ENCODE peak calls at places on chromosomes 3 and 15, in eight cellular contexts. One of them, this sample, is unnamed.
A peak's percentile ranks its signal among the peaks of the same experiment; 100 is the strongest.

GRCh38 chr15:77030042-77030927 is 35.4 kb downstream of the PSTPIP1 start:
- DNase-seq in psoas muscle: no peak
- DNase-seq in ovary: no peak
- DNase-seq in choroid plexus epithelial cell: no peak
- DNase-seq in suprapubic skin: peak; percentile 74
- DNase-seq in BJ: no peak
- DNase-seq in AG04450: no peak
- DNase-seq in upper lobe of left lung: peak; percentile 21
- DNase-seq in this sample: no peak

GRCh38 chr3:46564190-46565112 is 1.7 kb downstream of the LRRC2 start:
- DNase-seq in choroid plexus epithelial cell: no peak
- DNase-seq in upper lobe of left lung: no peak
- DNase-seq in BJ: no peak
- DNase-seq in psoas muscle: no peak
- DNase-seq in suprapubic skin: peak; percentile 64
- DNase-seq in AG04450: no peak
- DNase-seq in ovary: no peak
- DNase-seq in this sample: no peak

GRCh38 chr15:35751421-35752133 is 205.6 kb upstream of the DPH6 start:
- DNase-seq in ovary: peak; percentile 64
- DNase-seq in psoas muscle: peak; percentile 28
- DNase-seq in suprapubic skin: peak; percentile 82
- DNase-seq in AG04450: peak; percentile 51
- DNase-seq in BJ: no peak
- DNase-seq in choroid plexus epithelial cell: peak; percentile 89
- DNase-seq in upper lobe of left lung: peak; percentile 31
- DNase-seq in this sample: peak; percentile 88

GRCh38 chr3:149316427-149316826 is 17.0 kb downstream of the TM4SF18 start:
- DNase-seq in ovary: no peak
- DNase-seq in BJ: no peak
- DNase-seq in psoas muscle: no peak
- DNase-seq in suprapubic skin: no peak
- DNase-seq in AG04450: no peak
- DNase-seq in upper lobe of left lung: no peak
- DNase-seq in choroid plexus epithelial cell: no peak
- DNase-seq in this sample: no peak

GRCh38 chr3:186882881-186883685 is 40.6 kb downstream of the ADIPOQ start:
- DNase-seq in BJ: peak; percentile 62
- DNase-seq in upper lobe of left lung: no peak
- DNase-seq in ovary: no peak
- DNase-seq in psoas muscle: no peak
- DNase-seq in choroid plexus epithelial cell: peak; percentile 79
- DNase-seq in suprapubic skin: no peak
- DNase-seq in AG04450: no peak
- DNase-seq in this sample: peak; percentile 89

GRCh38 chr15:90225047-90225446 is 8.7 kb downstream of the CIB1 start:
- DNase-seq in upper lobe of left lung: no peak
- DNase-seq in AG04450: no peak
- DNase-seq in ovary: no peak
- DNase-seq in choroid plexus epithelial cell: no peak
- DNase-seq in suprapubic skin: no peak
- DNase-seq in psoas muscle: no peak
- DNase-seq in BJ: no peak
- DNase-seq in this sample: no peak

GRCh38 chr3:126270145-126270811 is 86.9 kb downstream of the KLF15 start:
- DNase-seq in upper lobe of left lung: peak; percentile 91
- DNase-seq in choroid plexus epithelial cell: peak; percentile 46
- DNase-seq in psoas muscle: peak; percentile 50
- DNase-seq in suprapubic skin: no peak
- DNase-seq in ovary: peak; percentile 93
- DNase-seq in AG04450: no peak
- DNase-seq in BJ: no peak
- DNase-seq in this sample: peak; percentile 48

GRCh38 chr15:68333775-68334470 is 56.4 kb downstream of the FEM1B start:
- DNase-seq in AG04450: no peak
- DNase-seq in psoas muscle: peak; percentile 66
- DNase-seq in upper lobe of left lung: peak; percentile 43
- DNase-seq in ovary: no peak
- DNase-seq in suprapubic skin: no peak
- DNase-seq in choroid plexus epithelial cell: peak; percentile 67
- DNase-seq in BJ: no peak
- DNase-seq in this sample: peak; percentile 71

GRCh38 chr15:26838742-26839460 is 28.0 kb upstream of the GABRA5 start:
- DNase-seq in psoas muscle: no peak
- DNase-seq in ovary: no peak
- DNase-seq in BJ: no peak
- DNase-seq in AG04450: no peak
- DNase-seq in upper lobe of left lung: no peak
- DNase-seq in choroid plexus epithelial cell: no peak
- DNase-seq in suprapubic skin: no peak
- DNase-seq in this sample: no peak

GRCh38 chr15:55696221-55696620 is 46.7 kb downstream of the PRTG start:
- DNase-seq in ovary: no peak
- DNase-seq in suprapubic skin: no peak
- DNase-seq in upper lobe of left lung: no peak
- DNase-seq in psoas muscle: no peak
- DNase-seq in AG04450: no peak
- DNase-seq in choroid plexus epithelial cell: peak; percentile 23
- DNase-seq in BJ: no peak
- DNase-seq in this sample: no peak

GRCh38 chr15:75966073-75966472 is 46.2 kb downstream of the NRG4 start:
- DNase-seq in BJ: peak; percentile 25
- DNase-seq in AG04450: peak; percentile 34
- DNase-seq in choroid plexus epithelial cell: peak; percentile 87
- DNase-seq in ovary: no peak
- DNase-seq in upper lobe of left lung: no peak
- DNase-seq in psoas muscle: no peak
- DNase-seq in suprapubic skin: no peak
- DNase-seq in this sample: peak; percentile 57

GRCh38 chr15:28969511-28970085 is 83.8 kb downstream of the APBA2 start:
- DNase-seq in upper lobe of left lung: no peak
- DNase-seq in ovary: no peak
- DNase-seq in choroid plexus epithelial cell: no peak
- DNase-seq in AG04450: no peak
- DNase-seq in suprapubic skin: no peak
- DNase-seq in BJ: no peak
- DNase-seq in psoas muscle: no peak
- DNase-seq in this sample: peak; percentile 14

GRCh38 chr3:138329127-138329983 is at the start of gene NME9:
- DNase-seq in suprapubic skin: peak; percentile 88
- DNase-seq in BJ: no peak
- DNase-seq in psoas muscle: peak; percentile 86
- DNase-seq in upper lobe of left lung: peak; percentile 96
- DNase-seq in AG04450: peak; percentile 55
- DNase-seq in ovary: peak; percentile 92
- DNase-seq in choroid plexus epithelial cell: peak; percentile 85
- DNase-seq in this sample: peak; percentile 86
- TF ChIP-seq CTCF in suprapubic skin: peak; percentile 47
- TF ChIP-seq CTCF in BJ: peak; percentile 80
- TF ChIP-seq CTCF in psoas muscle: peak; percentile 62
- TF ChIP-seq CTCF in upper lobe of left lung: peak; percentile 13
- TF ChIP-seq CTCF in AG04450: peak; percentile 79
- TF ChIP-seq CTCF in ovary: peak; percentile 43
- TF ChIP-seq CTCF in choroid plexus epithelial cell: peak; percentile 85
- TF ChIP-seq CTCF in this sample: peak; percentile 78

GRCh38 chr3:111324645-111325044 is 217.4 kb upstream of the CD96 start:
- DNase-seq in AG04450: no peak
- DNase-seq in psoas muscle: no peak
- DNase-seq in suprapubic skin: no peak
- DNase-seq in upper lobe of left lung: no peak
- DNase-seq in ovary: no peak
- DNase-seq in BJ: no peak
- DNase-seq in choroid plexus epithelial cell: no peak
- DNase-seq in this sample: no peak
- H3K4me3 ChIP-seq in AG04450: no peak overlapping the region
- H3K4me3 ChIP-seq in psoas muscle: no peak overlapping the region
- H3K4me3 ChIP-seq in suprapubic skin: no peak overlapping the region
- H3K4me3 ChIP-seq in upper lobe of left lung: no peak overlapping the region
- H3K4me3 ChIP-seq in ovary: no peak overlapping the region
- H3K4me3 ChIP-seq in BJ: no peak overlapping the region
- H3K4me3 ChIP-seq in choroid plexus epithelial cell: no peak overlapping the region
- H3K4me3 ChIP-seq in this sample: no peak overlapping the region

GRCh38 chr15:101264911-101265641 is 12.2 kb downstream of the SELENOS start:
- DNase-seq in ovary: no peak
- DNase-seq in psoas muscle: no peak
- DNase-seq in AG04450: no peak
- DNase-seq in choroid plexus epithelial cell: peak; percentile 61
- DNase-seq in upper lobe of left lung: no peak
- DNase-seq in suprapubic skin: peak; percentile 69
- DNase-seq in BJ: no peak
- DNase-seq in this sample: no peak

GRCh38 chr15:101266034-101266433 is 11.3 kb downstream of the SELENOS start:
- DNase-seq in psoas muscle: peak; percentile 49
- DNase-seq in BJ: no peak
- DNase-seq in ovary: no peak
- DNase-seq in AG04450: no peak
- DNase-seq in upper lobe of left lung: no peak
- DNase-seq in suprapubic skin: no peak
- DNase-seq in choroid plexus epithelial cell: peak; percentile 38
- DNase-seq in this sample: no peak

GRCh38 chr15:101269479-101270223 is 7.6 kb downstream of the SELENOS start:
- DNase-seq in BJ: no peak
- DNase-seq in ovary: no peak
- DNase-seq in upper lobe of left lung: no peak
- DNase-seq in AG04450: no peak
- DNase-seq in suprapubic skin: no peak
- DNase-seq in psoas muscle: no peak
- DNase-seq in choroid plexus epithelial cell: peak; percentile 29
- DNase-seq in this sample: peak; percentile 51

GRCh38 chr15:101266787-101267186 is 10.5 kb downstream of the SELENOS start:
- DNase-seq in upper lobe of left lung: no peak
- DNase-seq in choroid plexus epithelial cell: no peak
- DNase-seq in psoas muscle: no peak
- DNase-seq in BJ: no peak
- DNase-seq in AG04450: no peak
- DNase-seq in ovary: no peak
- DNase-seq in suprapubic skin: no peak
- DNase-seq in this sample: no peak

DNA sequence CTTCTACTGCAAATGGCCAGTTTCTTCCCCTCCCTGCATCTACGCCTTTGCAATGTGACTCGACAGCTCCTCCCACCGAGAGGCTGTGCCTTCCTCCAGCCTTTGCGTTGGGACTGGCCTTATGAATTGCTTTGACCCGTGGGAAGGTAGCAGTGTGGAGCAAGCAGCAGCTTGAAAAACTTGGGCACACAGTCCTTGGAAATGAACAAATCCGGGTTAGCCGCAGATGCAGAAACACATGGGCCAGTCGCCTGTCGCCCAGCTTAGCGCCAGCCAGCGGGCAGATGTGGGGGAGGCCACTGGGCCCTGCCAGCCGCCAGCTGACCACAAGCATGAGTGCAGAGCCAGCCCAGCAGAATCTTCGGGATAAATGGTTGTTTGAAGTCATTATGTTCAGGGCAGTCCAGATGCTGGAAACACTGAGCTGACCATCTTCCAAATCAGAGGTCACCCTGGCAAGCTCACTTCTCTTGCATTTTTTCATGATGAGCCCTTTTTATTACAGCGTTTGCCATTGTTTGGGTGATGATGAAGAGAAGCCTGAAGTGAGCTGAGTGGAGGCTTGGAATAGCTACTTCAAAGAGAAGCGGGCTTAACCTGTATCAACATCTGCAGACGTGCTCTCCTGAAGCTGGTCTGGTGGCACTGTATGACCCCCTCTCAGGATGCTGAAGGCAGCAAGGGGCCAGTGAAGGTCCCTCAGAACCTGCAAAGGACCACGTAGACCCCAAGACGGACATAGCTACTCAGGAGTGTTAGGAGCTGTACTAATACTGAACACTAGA is 9.8 kb downstream of the SELENOS start:
- DNase-seq in upper lobe of left lung: no peak
- DNase-seq in BJ: peak; percentile 69
- DNase-seq in suprapubic skin: no peak
- DNase-seq in psoas muscle: peak; percentile 67
- DNase-seq in AG04450: no peak
- DNase-seq in ovary: no peak
- DNase-seq in choroid plexus epithelial cell: peak; percentile 55
- DNase-seq in this sample: peak; percentile 72
- TF ChIP-seq CTCF in upper lobe of left lung: no peak
- TF ChIP-seq CTCF in BJ: no peak
- TF ChIP-seq CTCF in suprapubic skin: no peak
- TF ChIP-seq CTCF in psoas muscle: no peak
- TF ChIP-seq CTCF in AG04450: no peak
- TF ChIP-seq CTCF in ovary: no peak
- TF ChIP-seq CTCF in choroid plexus epithelial cell: no peak
- TF ChIP-seq CTCF in this sample: no peak

DNA sequence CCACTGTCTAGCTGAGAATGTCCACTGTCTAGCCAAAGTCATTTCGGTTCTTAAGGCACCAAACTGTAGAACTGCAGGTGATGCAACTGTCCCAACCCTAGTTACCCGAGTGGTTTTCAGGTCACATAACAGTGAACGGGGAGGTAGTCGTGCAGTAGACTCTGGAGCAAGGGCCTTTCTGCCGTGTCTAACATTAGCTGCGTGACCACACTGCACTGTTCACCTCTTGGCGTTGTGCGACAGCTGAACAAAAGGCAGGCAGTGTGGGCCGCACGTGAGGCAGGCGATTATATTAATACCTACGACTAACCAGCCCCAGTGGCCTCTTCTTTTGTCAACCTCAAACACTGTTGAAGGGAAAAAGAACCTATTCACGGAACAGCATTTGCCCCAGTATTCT is 2.8 kb downstream of the LRRN1 start:
- DNase-seq in ovary: no peak
- DNase-seq in upper lobe of left lung: no peak
- DNase-seq in psoas muscle: peak; percentile 27
- DNase-seq in AG04450: no peak
- DNase-seq in suprapubic skin: no peak
- DNase-seq in BJ: no peak
- DNase-seq in choroid plexus epithelial cell: no peak
- DNase-seq in this sample: no peak
- H3K4me3 ChIP-seq in ovary: no peak overlapping the region
- H3K4me3 ChIP-seq in upper lobe of left lung: no peak overlapping the region
- H3K4me3 ChIP-seq in psoas muscle: peak overlapping the region; percentile 82
- H3K4me3 ChIP-seq in AG04450: no peak overlapping the region
- H3K4me3 ChIP-seq in suprapubic skin: no peak overlapping the region
- H3K4me3 ChIP-seq in BJ: no peak overlapping the region
- H3K4me3 ChIP-seq in choroid plexus epithelial cell: no peak overlapping the region
- H3K4me3 ChIP-seq in this sample: no peak overlapping the region

GRCh38 chr3:41198950-41199865 is at the start of gene CTNNB1:
- DNase-seq in choroid plexus epithelial cell: peak; percentile 98
- DNase-seq in AG04450: peak; percentile 94
- DNase-seq in ovary: peak; percentile 97
- DNase-seq in upper lobe of left lung: peak; percentile 92
- DNase-seq in suprapubic skin: peak; percentile 95
- DNase-seq in BJ: peak; percentile 32
- DNase-seq in psoas muscle: peak; percentile 94
- DNase-seq in this sample: peak; percentile 96
- TF ChIP-seq CTCF in choroid plexus epithelial cell: no peak
- TF ChIP-seq CTCF in AG04450: no peak
- TF ChIP-seq CTCF in ovary: peak; percentile 55
- TF ChIP-seq CTCF in upper lobe of left lung: peak; percentile 43
- TF ChIP-seq CTCF in suprapubic skin: peak; percentile 22
- TF ChIP-seq CTCF in BJ: no peak
- TF ChIP-seq CTCF in psoas muscle: peak; percentile 13
- TF ChIP-seq CTCF in this sample: no peak

This sample was measured in fibroblast of pulmonary artery.